ENCODE peak calls at places on chromosomes 12 and 14, in nine cellular contexts. T is neural crest cell, X is sciatic nerve, A is NCI-H1105, Q is LHCN-M2, M is HCEC 1CT, K is GM23248, U is Right ventricle myocardium superior, V is KBM-7. S is an unnamed sample.

GRCh38 chr12:13436696-13437391 is 240.3 kb downstream of the EMP1 start:
- DNase-seq in U (peak; percentile 43), T (no peak), K (peak; percentile 70), V (peak; percentile 4), Q (peak; percentile 50), M (no peak), A (no peak), X (no peak), S (peak; percentile 20)

GRCh38 chr14:105204206-105204930 is 23.3 kb upstream of the NUDT14 start:
- DNase-seq in A (no peak), U (peak; percentile 86), M (no peak), Q (no peak), X (no peak), T (no peak), V (no peak), K (peak; percentile 60), S (peak; percentile 54)

GRCh38 chr12:42588308-42588836 is 1.2 kb downstream of the PRICKLE1 start:
- DNase-seq in X (no peak), T (no peak), A (no peak), K (peak; percentile 54), Q (no peak), V (no peak), M (no peak), U (no peak), S (no peak)

GRCh38 chr14:91873476-91874265 is 6.3 kb upstream of the TC2N start:
- DNase-seq in K (no peak), A (no peak), T (no peak), V (peak; percentile 49), X (no peak), Q (no peak), M (no peak), U (no peak), S (no peak)

GRCh38 chr12:3931206-3931605 is 58.0 kb upstream of the PARP11 start:
- DNase-seq in K (no peak), U (no peak), X (no peak), A (no peak), Q (no peak), T (no peak), M (no peak), V (no peak), S (no peak)

GRCh38 chr12:69284131-69284530 is 44.8 kb downstream of the CPSF6 start:
- DNase-seq in U (peak; percentile 88), K (peak; percentile 86), A (peak; percentile 85), T (peak; percentile 40), Q (peak; percentile 84), V (peak; percentile 79), X (peak; percentile 85), M (peak; percentile 84), S (peak; percentile 77)

GRCh38 chr12:122646568-122647220 is 56.5 kb downstream of the HCAR2 start:
- DNase-seq in V (peak; percentile 96), A (no peak), X (peak; percentile 52), Q (peak; percentile 97), M (peak; percentile 93), U (no peak), K (peak; percentile 84), T (no peak), S (peak; percentile 78)

GRCh38 chr12:116265361-116266128 is 11.9 kb downstream of the MED13L start:
- DNase-seq in K (peak; percentile 64), V (no peak), X (no peak), A (no peak), U (no peak), Q (peak; percentile 36), T (no peak), M (peak; percentile 62), S (no peak)

GRCh38 chr14:91315844-91316267 is 71.4 kb upstream of the GPR68 start:
- DNase-seq in K (no peak), U (no peak), V (peak; percentile 91), T (no peak), M (no peak), A (no peak), X (no peak), Q (no peak), S (no peak)

GRCh38 chr12:121598672-121599287 is 18.0 kb upstream of the KDM2B start:
- DNase-seq in X (no peak), K (no peak), Q (no peak), M (no peak), A (no peak), V (no peak), U (no peak), T (no peak), S (no peak)

GRCh38 chr14:28766505-28767238 is at the start of gene FOXG1:
- DNase-seq in A (peak; percentile 94), K (peak; percentile 36), T (no peak), U (no peak), Q (no peak), X (no peak), V (no peak), M (no peak), S (peak; percentile 53)

GRCh38 chr12:86216591-86216990 is 39.6 kb downstream of the MGAT4C start:
- DNase-seq in U (no peak), V (no peak), Q (no peak), A (no peak), M (no peak), T (no peak), X (no peak), K (no peak), S (no peak)

GRCh38 chr14:35534130-35534883 is at the start of gene INSM2:
- DNase-seq in X (no peak), K (peak; percentile 34), V (no peak), Q (no peak), T (no peak), U (no peak), M (no peak), A (peak; percentile 41), S (peak; percentile 10)

GRCh38 chr12:80107221-80107620 is 7.9 kb downstream of the OTOGL start:
- DNase-seq in K (peak; percentile 55), V (no peak), M (peak; percentile 47), X (no peak), T (no peak), U (no peak), A (no peak), Q (peak; percentile 60), S (no peak)

GRCh38 chr12:56084958-56085543 is 5.1 kb downstream of the ERBB3 start:
- DNase-seq in T (no peak), M (peak; percentile 24), V (peak; percentile 57), U (no peak), A (no peak), K (peak; percentile 17), Q (no peak), X (no peak), S (no peak)

GRCh38 chr12:109461846-109462766 is 15.0 kb downstream of the KCTD10 start:
- DNase-seq in M (peak; percentile 98), U (peak; percentile 94), K (peak; percentile 98), V (no peak), A (no peak), X (peak; percentile 91), Q (peak; percentile 93), T (no peak), S (peak; percentile 95)

GRCh38 chr12:103751600-103751999 is 89.4 kb downstream of the NT5DC3 start:
- DNase-seq in Q (peak; percentile 43), K (peak; percentile 31), A (no peak), T (no peak), X (no peak), M (no peak), V (no peak), U (no peak), S (no peak)

GRCh38 chr12:94272280-94272679 is 123.9 kb downstream of the PLXNC1 start:
- DNase-seq in U (no peak), K (no peak), Q (no peak), A (no peak), X (no peak), T (no peak), V (no peak), M (no peak), S (no peak)

GRCh38 chr12:100798799-100799198 is 4.2 kb downstream of the ANO4 start:
- DNase-seq in K (no peak), Q (no peak), X (no peak), T (no peak), U (no peak), V (no peak), M (no peak), A (no peak), S (no peak)

GRCh38 chr14:98173291-98173690 is 1098.7 kb downstream of the BCL11B start:
- DNase-seq in T (no peak), Q (no peak), M (no peak), V (no peak), A (no peak), X (no peak), U (no peak), K (no peak), S (no peak)

GRCh38 chr14:76904740-76905569 is 78.7 kb downstream of the LRRC74A start:
- DNase-seq in V (peak; percentile 80), K (peak; percentile 99), U (peak; percentile 73), T (no peak), Q (peak; percentile 98), M (peak; percentile 94), X (peak; percentile 80), A (no peak), S (peak; percentile 72)

GRCh38 chr14:30706704-30707103 is 84.6 kb downstream of the SCFD1 start:
- DNase-seq in Q (no peak), U (no peak), A (peak; percentile 12), V (no peak), M (no peak), T (no peak), K (no peak), X (no peak), S (no peak)

GRCh38 chr12:69688021-69688420 is 11.1 kb downstream of the BEST3 start:
- DNase-seq in X (no peak), K (peak; percentile 5), M (peak; percentile 21), A (no peak), V (no peak), Q (peak; percentile 42), U (no peak), T (no peak), S (peak; percentile 21)

GRCh38 chr12:57089259-57090245 is 638 bp downstream of the NAB2 start:
- DNase-seq in A (no peak), M (peak; percentile 53), X (peak; percentile 90), V (peak; percentile 88), K (peak; percentile 73), Q (peak; percentile 54), U (peak; percentile 89), T (peak; percentile 67), S (peak; percentile 55)

GRCh38 chr12:10453144-10453543 is at the start of gene KLRC1:
- DNase-seq in Q (no peak), K (no peak), X (no peak), U (no peak), V (no peak), M (no peak), T (no peak), A (no peak), S (no peak)

GRCh38 chr14:45610303-45610702 is 357.3 kb upstream of the MIS18BP1 start:
- DNase-seq in V (no peak), K (peak; percentile 27), Q (peak; percentile 29), M (no peak), A (no peak), T (no peak), X (no peak), U (no peak), S (no peak)

GRCh38 chr14:66330916-66331315 is 155.3 kb upstream of the CCDC196 start:
- DNase-seq in M (no peak), A (no peak), V (no peak), Q (no peak), X (no peak), U (no peak), K (peak; percentile 36), T (no peak), S (peak; percentile 8)

GRCh38 chr12:7090222-7090998 is 1.8 kb downstream of the C1R start:
- DNase-seq in A (no peak), V (no peak), U (no peak), Q (peak; percentile 86), K (peak; percentile 59), M (no peak), T (no peak), X (peak; percentile 59), S (no peak)

GRCh38 chr12:9673404-9674225 is 4.1 kb downstream of the CLEC2D start:
- DNase-seq in A (no peak), X (peak; percentile 64), K (peak; percentile 89), T (no peak), V (peak; percentile 80), U (peak; percentile 73), Q (peak; percentile 93), M (peak; percentile 87), S (peak; percentile 88)

GRCh38 chr14:74238974-74239847 is at the start of gene VSX2:
- DNase-seq in X (no peak), V (no peak), M (no peak), A (no peak), K (no peak), U (no peak), T (no peak), Q (no peak), S (no peak)

GRCh38 chr12:25950329-25951115 is 8.0 kb upstream of the RASSF8 start:
- DNase-seq in X (no peak), Q (peak; percentile 15), V (no peak), K (peak; percentile 73), U (no peak), A (no peak), M (no peak), T (no peak), S (no peak)